ENCODE peak calls at places on chromosomes 7 and 10, in four cellular contexts. B, M, J and D are unnamed samples.

GRCh38 chr10:103636492-103636891 is 143.0 kb downstream of the NEURL1 start:
- DNase-seq in M (no peak), B (no peak), J (no peak), D (no peak)

GRCh38 chr10:52653510-52653909 is 119.1 kb downstream of the MBL2 start:
- DNase-seq in J (no peak), M (no peak), B (no peak), D (no peak)

GRCh38 chr10:16904619-16905018 is 87.4 kb upstream of the RSU1 start:
- DNase-seq in B (no peak), J (no peak), M (no peak), D (no peak)

GRCh38 chr7:50962962-50963374 is 180.3 kb upstream of the GRB10 start:
- DNase-seq in J (no peak), M (no peak), B (no peak), D (no peak)

GRCh38 chr7:144596953-144597352 is 193.5 kb upstream of the NOBOX start:
- DNase-seq in J (no peak), M (no peak), B (no peak), D (no peak)

GRCh38 chr10:28996947-28997551 is 291.8 kb upstream of the LYZL1 start:
- DNase-seq in B (no peak), M (no peak), J (no peak), D (no peak)

GRCh38 chr10:21929070-21929469 is 74.5 kb downstream of the DNAJC1 start:
- DNase-seq in J (no peak), B (no peak), M (no peak), D (no peak)

GRCh38 chr10:92284112-92284704 is 6.7 kb downstream of the CPEB3 start:
- DNase-seq in J (no peak), M (no peak), B (no peak), D (no peak)

GRCh38 chr10:74314166-74314565 is 163.1 kb downstream of the ADK start:
- DNase-seq in M (no peak), J (no peak), B (no peak), D (no peak)

GRCh38 chr10:34444223-34445183 is 370.6 kb downstream of the PARD3 start:
- DNase-seq in B (no peak), M (no peak), J (no peak), D (no peak)

GRCh38 chr10:14889318-14889717 is 10.7 kb downstream of the SUV39H2 start:
- DNase-seq in M (no peak), J (no peak), B (no peak), D (no peak)

GRCh38 chr7:47405921-47406765 is 175.8 kb downstream of the TNS3 start:
- DNase-seq in B (no peak), M (no peak), J (no peak), D (no peak)

GRCh38 chr7:405489-406211 is 114.0 kb downstream of the PDGFA start:
- DNase-seq in M (no peak), B (no peak), J (no peak), D (no peak)

GRCh38 chr10:104300736-104301292 is 31.8 kb downstream of the GSTO2 start:
- DNase-seq in J (no peak), M (peak), B (no peak), D (no peak)

GRCh38 chr10:100744980-100745881 is at the start of gene PAX2:
- DNase-seq in M (no peak), B (no peak), J (no peak), D (no peak)

GRCh38 chr7:131826960-131827359 is 270.5 kb upstream of the PODXL start:
- DNase-seq in M (no peak), B (no peak), J (no peak), D (no peak)

GRCh38 chr10:29689001-29689400 is 54.2 kb upstream of the SVIL start:
- DNase-seq in B (peak), M (no peak), J (no peak), D (no peak)